ENCODE peak calls at places on chromosomes 6 and 20, in four cellular contexts. One of them, this sample, is unnamed.

GRCh38 chr6:44898296-44898930 is 429.7 kb upstream of the RUNX2 start:
- DNase-seq in GM12878: no peak
- DNase-seq in HCT116: no peak
- DNase-seq in K562: no peak
- DNase-seq in this sample: no peak

GRCh38 chr6:5827061-5828037 is 179.4 kb downstream of the NRN1 start:
- DNase-seq in GM12878: no peak
- DNase-seq in K562: no peak
- DNase-seq in HCT116: no peak
- DNase-seq in this sample: no peak

GRCh38 chr6:145630598-145630997 is 104.7 kb downstream of the EPM2A start:
- DNase-seq in HCT116: no peak
- DNase-seq in GM12878: no peak
- DNase-seq in K562: no peak
- DNase-seq in this sample: no peak

GRCh38 chr6:32369678-32370077 is 2.0 kb downstream of the TSBP1 start:
- DNase-seq in K562: no peak
- DNase-seq in HCT116: peak
- DNase-seq in GM12878: no peak
- DNase-seq in this sample: no peak

GRCh38 chr20:2402271-2402980 is 21.7 kb downstream of the TGM6 start:
- DNase-seq in K562: no peak
- DNase-seq in GM12878: no peak
- DNase-seq in HCT116: peak
- DNase-seq in this sample: peak

GRCh38 chr20:137668-138131 is 4.7 kb upstream of the DEFB126 start:
- DNase-seq in GM12878: no peak
- DNase-seq in HCT116: peak
- DNase-seq in K562: peak
- DNase-seq in this sample: peak

GRCh38 chr6:137868721-137869631 is 1.9 kb downstream of the TNFAIP3 start:
- DNase-seq in GM12878: no peak
- DNase-seq in K562: no peak
- DNase-seq in HCT116: no peak
- DNase-seq in this sample: no peak

GRCh38 chr6:3825851-3826581 is 23.2 kb upstream of the FAM50B start:
- DNase-seq in K562: no peak
- DNase-seq in GM12878: no peak
- DNase-seq in HCT116: peak
- DNase-seq in this sample: peak

GRCh38 chr6:104921896-104922295 is 35.0 kb upstream of the LIN28B start:
- DNase-seq in HCT116: no peak
- DNase-seq in K562: no peak
- DNase-seq in GM12878: no peak
- DNase-seq in this sample: no peak

GRCh38 chr6:2823104-2823850 is 18.4 kb downstream of the SERPINB1 start:
- DNase-seq in GM12878: no peak
- DNase-seq in K562: no peak
- DNase-seq in HCT116: no peak
- DNase-seq in this sample: no peak

GRCh38 chr20:36284751-36285150 is 21.4 kb upstream of the DLGAP4 start:
- DNase-seq in HCT116: no peak
- DNase-seq in GM12878: no peak
- DNase-seq in K562: no peak
- DNase-seq in this sample: no peak

GRCh38 chr6:92352130-92352529 is 1067.2 kb downstream of the EPHA7 start:
- DNase-seq in GM12878: no peak
- DNase-seq in K562: no peak
- DNase-seq in HCT116: no peak
- DNase-seq in this sample: no peak

GRCh38 chr6:26550250-26550993 is 12.3 kb downstream of the HMGN4 start:
- DNase-seq in GM12878: no peak
- DNase-seq in K562: peak
- DNase-seq in HCT116: no peak
- DNase-seq in this sample: peak

GRCh38 chr20:49964964-49965780 is 17.6 kb upstream of the SNAI1 start:
- DNase-seq in GM12878: no peak
- DNase-seq in K562: peak
- DNase-seq in HCT116: peak
- DNase-seq in this sample: peak

GRCh38 chr6:154928325-154928922 is 66.7 kb upstream of the TIAM2 start:
- DNase-seq in K562: peak
- DNase-seq in HCT116: peak
- DNase-seq in GM12878: peak
- DNase-seq in this sample: peak

GRCh38 chr6:29529956-29530355 is 29.6 kb downstream of the UBD start:
- DNase-seq in HCT116: no peak
- DNase-seq in K562: no peak
- DNase-seq in GM12878: no peak
- DNase-seq in this sample: no peak

GRCh38 chr6:41846666-41847237 is 48.4 kb downstream of the USP49 start:
- DNase-seq in HCT116: peak
- DNase-seq in GM12878: peak
- DNase-seq in K562: peak
- DNase-seq in this sample: peak

GRCh38 chr6:38944655-38945279 is 103.8 kb upstream of the GLP1R start:
- DNase-seq in K562: no peak
- DNase-seq in HCT116: no peak
- DNase-seq in GM12878: no peak
- DNase-seq in this sample: no peak

GRCh38 chr20:57264151-57264792 is 2.2 kb downstream of the BMP7 start:
- DNase-seq in HCT116: no peak
- DNase-seq in GM12878: no peak
- DNase-seq in K562: no peak
- DNase-seq in this sample: peak

GRCh38 chr20:36792422-36792821 is 18.9 kb upstream of the DSN1 start:
- DNase-seq in K562: peak
- DNase-seq in GM12878: no peak
- DNase-seq in HCT116: peak
- DNase-seq in this sample: peak

GRCh38 chr20:7291319-7291943 is 523.9 kb downstream of the BMP2 start:
- DNase-seq in K562: no peak
- DNase-seq in GM12878: no peak
- DNase-seq in HCT116: no peak
- DNase-seq in this sample: no peak

GRCh38 chr6:87333591-87334181 is 4.6 kb upstream of the GJB7 start:
- DNase-seq in GM12878: no peak
- DNase-seq in HCT116: no peak
- DNase-seq in K562: no peak
- DNase-seq in this sample: no peak

GRCh38 chr20:59515013-59515905 is 89.1 kb upstream of the PHACTR3 start:
- DNase-seq in K562: peak
- DNase-seq in HCT116: peak
- DNase-seq in GM12878: no peak
- DNase-seq in this sample: peak

GRCh38 chr6:65671922-65672321 is 35.1 kb downstream of the EYS start:
- DNase-seq in GM12878: no peak
- DNase-seq in HCT116: no peak
- DNase-seq in K562: no peak
- DNase-seq in this sample: peak

GRCh38 chr6:35452186-35453090 is at the start of gene FANCE:
- DNase-seq in HCT116: peak
- DNase-seq in K562: peak
- DNase-seq in GM12878: peak
- DNase-seq in this sample: peak

GRCh38 chr20:36461600-36462439 is 79.5 kb upstream of the MYL9 start:
- DNase-seq in HCT116: no peak
- DNase-seq in GM12878: no peak
- DNase-seq in K562: peak
- DNase-seq in this sample: no peak

DNA sequence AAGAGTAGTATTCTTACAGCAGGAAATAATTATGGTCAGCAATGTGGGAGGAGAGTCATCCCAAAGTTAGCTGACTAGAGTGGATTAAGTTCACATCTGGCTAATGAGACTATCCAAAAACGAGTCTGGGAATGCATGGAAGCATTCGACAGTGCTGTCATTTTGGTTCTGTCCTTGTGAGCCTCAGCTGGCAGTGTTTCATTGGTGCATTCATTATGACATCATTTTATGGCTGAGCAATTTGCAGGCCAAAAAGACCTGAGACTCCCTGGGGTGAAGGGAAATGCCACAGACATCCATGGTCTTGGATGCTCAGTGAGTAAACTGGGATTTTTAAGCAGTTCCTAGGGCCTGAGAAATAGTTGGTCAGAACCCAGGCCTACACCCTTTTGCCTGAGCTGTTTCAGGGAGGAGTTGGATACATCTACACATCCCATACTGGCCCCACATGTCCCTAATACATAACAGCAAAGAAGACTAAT is 196.4 kb upstream of the CCN2 start:
- DNase-seq in HCT116: no peak
- DNase-seq in GM12878: no peak
- DNase-seq in K562: no peak
- DNase-seq in this sample: no peak
- TF ChIP-seq ZBTB33 in HCT116: no peak
- TF ChIP-seq ZBTB33 in GM12878: no peak
- TF ChIP-seq ZBTB33 in K562: no peak
- TF ChIP-seq ZBTB33 in this sample: no peak

GRCh38 chr6:139257821-139258398 is 33.9 kb downstream of the TXLNB start:
- DNase-seq in K562: no peak
- DNase-seq in GM12878: no peak
- DNase-seq in HCT116: no peak
- DNase-seq in this sample: no peak
- TF ChIP-seq ZBTB33 in K562: no peak
- TF ChIP-seq ZBTB33 in GM12878: no peak
- TF ChIP-seq ZBTB33 in HCT116: no peak
- TF ChIP-seq ZBTB33 in this sample: no peak

DNA sequence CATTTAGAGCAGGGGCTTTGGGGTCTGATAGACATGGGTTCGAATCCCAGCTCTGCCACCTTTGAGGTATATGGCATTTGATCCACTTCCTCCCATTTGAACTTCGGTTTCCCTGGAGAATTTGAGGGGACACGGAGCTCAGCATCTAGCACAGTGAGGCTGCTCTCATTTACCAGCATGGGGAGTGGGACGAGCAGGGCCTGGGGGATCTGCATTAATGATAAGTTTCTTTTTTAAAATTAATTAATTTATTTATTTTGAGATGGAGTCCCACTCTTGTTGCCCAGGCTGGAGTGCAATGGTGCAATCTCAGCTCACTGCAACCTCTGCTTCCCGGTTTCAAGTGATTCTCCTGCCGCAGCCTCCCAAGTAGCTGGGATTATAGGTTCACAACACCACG is 52.6 kb downstream of the VSTM2L start:
- DNase-seq in GM12878: no peak
- DNase-seq in K562: no peak
- DNase-seq in HCT116: no peak
- DNase-seq in this sample: no peak
- TF ChIP-seq ZBTB33 in GM12878: no peak
- TF ChIP-seq ZBTB33 in K562: no peak
- TF ChIP-seq ZBTB33 in HCT116: no peak
- TF ChIP-seq ZBTB33 in this sample: no peak

GRCh38 chr6:17580518-17581048 is 19.5 kb upstream of the FAM8A1 start:
- DNase-seq in K562: no peak
- DNase-seq in HCT116: no peak
- DNase-seq in GM12878: no peak
- DNase-seq in this sample: no peak
- TF ChIP-seq ZBTB33 in K562: no peak
- TF ChIP-seq ZBTB33 in HCT116: no peak
- TF ChIP-seq ZBTB33 in GM12878: no peak
- TF ChIP-seq ZBTB33 in this sample: no peak

DNA sequence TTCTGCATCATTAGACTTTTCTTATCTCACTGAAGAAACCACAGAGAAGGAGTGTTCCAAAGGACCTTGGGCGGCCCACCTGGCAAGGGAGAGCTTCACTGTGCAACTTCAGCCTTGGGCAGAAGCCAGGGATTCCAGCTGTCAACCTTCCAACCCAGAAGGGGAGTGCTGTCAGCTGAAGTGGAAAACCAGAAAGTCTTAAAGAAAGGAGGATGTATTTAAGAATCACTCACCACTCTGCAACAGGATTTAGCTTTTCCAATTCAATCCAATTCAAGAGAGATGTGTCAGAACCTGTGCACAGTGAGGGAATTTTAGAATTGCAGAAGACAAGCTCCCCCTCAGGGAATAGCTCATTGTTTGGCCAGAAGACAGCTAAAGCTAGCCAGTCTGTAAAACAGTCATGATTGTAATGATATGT is 553.7 kb downstream of the CD83 start:
- DNase-seq in HCT116: no peak
- DNase-seq in GM12878: no peak
- DNase-seq in K562: no peak
- DNase-seq in this sample: no peak
- TF ChIP-seq ZBTB33 in HCT116: no peak
- TF ChIP-seq ZBTB33 in GM12878: no peak
- TF ChIP-seq ZBTB33 in K562: no peak
- TF ChIP-seq ZBTB33 in this sample: no peak

GRCh38 chr6:162485464-162485863 is 242.1 kb downstream of the PRKN start:
- DNase-seq in GM12878: no peak
- DNase-seq in HCT116: no peak
- DNase-seq in K562: no peak
- DNase-seq in this sample: no peak
- TF ChIP-seq ZBTB33 in GM12878: no peak
- TF ChIP-seq ZBTB33 in HCT116: no peak
- TF ChIP-seq ZBTB33 in K562: no peak
- TF ChIP-seq ZBTB33 in this sample: no peak

GRCh38 chr6:27839303-27840081 is 72.7 kb downstream of the OR2B2 start:
- DNase-seq in GM12878: no peak
- DNase-seq in K562: no peak
- DNase-seq in HCT116: no peak
- DNase-seq in this sample: peak
- TF ChIP-seq ZBTB33 in GM12878: no peak
- TF ChIP-seq ZBTB33 in K562: peak
- TF ChIP-seq ZBTB33 in HCT116: no peak
- TF ChIP-seq ZBTB33 in this sample: no peak

DNA sequence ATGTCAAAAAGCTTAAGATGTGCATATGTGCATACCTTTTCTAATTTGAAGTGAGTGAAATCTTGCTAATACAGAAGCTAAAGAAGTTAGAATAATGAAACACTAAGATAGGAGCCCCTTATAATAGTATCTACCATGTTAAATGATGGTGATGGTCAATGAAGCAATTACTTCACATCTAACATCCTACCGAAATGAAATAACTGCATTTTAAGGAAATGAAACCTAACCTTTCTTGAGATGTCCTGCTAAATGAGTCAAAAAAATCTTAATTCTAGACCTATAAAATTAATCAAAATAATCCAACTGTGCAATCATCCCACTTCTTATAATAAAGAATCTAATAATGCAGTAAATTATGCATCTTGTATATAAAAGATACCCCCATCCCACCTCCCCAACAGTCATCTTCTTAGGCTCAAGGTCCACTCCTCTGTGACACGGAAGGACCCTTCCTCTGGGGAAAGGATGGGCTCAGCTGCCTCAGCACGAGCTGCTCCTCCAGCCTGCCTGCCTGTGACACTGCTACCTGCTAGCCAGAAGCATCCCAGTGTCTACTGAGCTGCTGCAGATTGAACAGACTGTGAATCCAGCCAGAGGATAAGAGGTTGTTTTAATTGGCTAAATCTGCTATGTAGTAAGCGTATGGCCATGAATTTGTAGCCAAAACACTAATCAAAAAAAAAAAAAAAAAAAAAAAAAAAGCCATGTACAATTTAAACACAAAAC is 129.6 kb upstream of the BEND3 start:
- DNase-seq in K562: no peak
- DNase-seq in HCT116: no peak
- DNase-seq in GM12878: no peak
- DNase-seq in this sample: no peak
- TF ChIP-seq ZBTB33 in K562: no peak
- TF ChIP-seq ZBTB33 in HCT116: no peak
- TF ChIP-seq ZBTB33 in GM12878: no peak
- TF ChIP-seq ZBTB33 in this sample: no peak